ENCODE peak calls at places on chromosome 1, in seven cellular contexts. One of them, this sample, is unnamed.

GRCh38 chr1:206859082-206859491 is 6.3 kb upstream of the IL20 start:
- DNase-seq in left lung: no peak
- DNase-seq in left ventricle myocardium inferior: no peak
- DNase-seq in transverse colon: no peak
- DNase-seq in hepatocyte: no peak
- DNase-seq in heart right ventricle: no peak
- DNase-seq in esophagus squamous epithelium: no peak
- DNase-seq in this sample: no peak

GRCh38 chr1:7539772-7540175 is 231.3 kb upstream of the VAMP3 start:
- DNase-seq in left ventricle myocardium inferior: no peak
- DNase-seq in left lung: peak
- DNase-seq in transverse colon: peak
- DNase-seq in heart right ventricle: no peak
- DNase-seq in esophagus squamous epithelium: no peak
- DNase-seq in hepatocyte: peak
- DNase-seq in this sample: peak

GRCh38 chr1:210400043-210400840 is 71.5 kb downstream of the HHAT start:
- DNase-seq in left ventricle myocardium inferior: peak
- DNase-seq in heart right ventricle: peak
- DNase-seq in transverse colon: peak
- DNase-seq in hepatocyte: peak
- DNase-seq in esophagus squamous epithelium: no peak
- DNase-seq in left lung: no peak
- DNase-seq in this sample: peak

GRCh38 chr1:155978325-155978972 is at the start of gene ARHGEF2:
- DNase-seq in hepatocyte: peak
- DNase-seq in left lung: peak
- DNase-seq in left ventricle myocardium inferior: peak
- DNase-seq in heart right ventricle: peak
- DNase-seq in esophagus squamous epithelium: peak
- DNase-seq in transverse colon: peak
- DNase-seq in this sample: peak

GRCh38 chr1:8374812-8375211 is 56.9 kb downstream of the SLC45A1 start:
- DNase-seq in esophagus squamous epithelium: no peak
- DNase-seq in transverse colon: peak
- DNase-seq in heart right ventricle: no peak
- DNase-seq in left ventricle myocardium inferior: no peak
- DNase-seq in left lung: no peak
- DNase-seq in hepatocyte: no peak
- DNase-seq in this sample: peak

GRCh38 chr1:154768456-154769125 is 101.5 kb downstream of the KCNN3 start:
- DNase-seq in heart right ventricle: no peak
- DNase-seq in hepatocyte: no peak
- DNase-seq in transverse colon: no peak
- DNase-seq in left lung: no peak
- DNase-seq in left ventricle myocardium inferior: no peak
- DNase-seq in esophagus squamous epithelium: no peak
- DNase-seq in this sample: no peak

GRCh38 chr1:235632538-235633219 is 16.9 kb downstream of the GNG4 start:
- DNase-seq in transverse colon: no peak
- DNase-seq in hepatocyte: no peak
- DNase-seq in heart right ventricle: no peak
- DNase-seq in esophagus squamous epithelium: no peak
- DNase-seq in left ventricle myocardium inferior: no peak
- DNase-seq in left lung: no peak
- DNase-seq in this sample: no peak

GRCh38 chr1:203776636-203777035 is 11.7 kb downstream of the LAX1 start:
- DNase-seq in transverse colon: no peak
- DNase-seq in esophagus squamous epithelium: no peak
- DNase-seq in left ventricle myocardium inferior: no peak
- DNase-seq in heart right ventricle: no peak
- DNase-seq in left lung: no peak
- DNase-seq in hepatocyte: no peak
- DNase-seq in this sample: no peak

GRCh38 chr1:15271196-15271595 is 24.2 kb downstream of the FHAD1 start:
- DNase-seq in left lung: no peak
- DNase-seq in left ventricle myocardium inferior: no peak
- DNase-seq in transverse colon: no peak
- DNase-seq in hepatocyte: no peak
- DNase-seq in esophagus squamous epithelium: no peak
- DNase-seq in heart right ventricle: no peak
- DNase-seq in this sample: no peak

GRCh38 chr1:96509944-96510343 is 211.6 kb upstream of the PTBP2 start:
- DNase-seq in hepatocyte: no peak
- DNase-seq in left lung: no peak
- DNase-seq in left ventricle myocardium inferior: no peak
- DNase-seq in esophagus squamous epithelium: no peak
- DNase-seq in heart right ventricle: no peak
- DNase-seq in transverse colon: no peak
- DNase-seq in this sample: no peak

GRCh38 chr1:235932090-235932510 is 65.4 kb upstream of the LYST start:
- DNase-seq in transverse colon: peak
- DNase-seq in left lung: no peak
- DNase-seq in esophagus squamous epithelium: no peak
- DNase-seq in hepatocyte: no peak
- DNase-seq in left ventricle myocardium inferior: no peak
- DNase-seq in heart right ventricle: no peak
- DNase-seq in this sample: peak

GRCh38 chr1:158400901-158401300 is 1.6 kb upstream of the OR10T2 start:
- DNase-seq in hepatocyte: no peak
- DNase-seq in esophagus squamous epithelium: no peak
- DNase-seq in transverse colon: no peak
- DNase-seq in left lung: no peak
- DNase-seq in heart right ventricle: no peak
- DNase-seq in left ventricle myocardium inferior: no peak
- DNase-seq in this sample: no peak

GRCh38 chr1:119327436-119328155 is 41.0 kb upstream of the HAO2 start:
- DNase-seq in esophagus squamous epithelium: no peak
- DNase-seq in hepatocyte: peak
- DNase-seq in left ventricle myocardium inferior: no peak
- DNase-seq in left lung: peak
- DNase-seq in transverse colon: peak
- DNase-seq in heart right ventricle: no peak
- DNase-seq in this sample: peak

GRCh38 chr1:206682111-206682510 is 2.6 kb upstream of the MAPKAPK2 start:
- DNase-seq in left lung: no peak
- DNase-seq in esophagus squamous epithelium: no peak
- DNase-seq in hepatocyte: peak
- DNase-seq in heart right ventricle: no peak
- DNase-seq in transverse colon: no peak
- DNase-seq in left ventricle myocardium inferior: no peak
- DNase-seq in this sample: no peak

GRCh38 chr1:43453442-43454269 is at the start of gene HYI:
- DNase-seq in esophagus squamous epithelium: no peak
- DNase-seq in left lung: peak
- DNase-seq in hepatocyte: peak
- DNase-seq in heart right ventricle: peak
- DNase-seq in transverse colon: peak
- DNase-seq in left ventricle myocardium inferior: peak
- DNase-seq in this sample: peak

GRCh38 chr1:43452789-43453441 is 816 bp downstream of the HYI start:
- DNase-seq in esophagus squamous epithelium: no peak
- DNase-seq in left lung: no peak
- DNase-seq in hepatocyte: peak
- DNase-seq in transverse colon: no peak
- DNase-seq in heart right ventricle: no peak
- DNase-seq in left ventricle myocardium inferior: no peak
- DNase-seq in this sample: peak

GRCh38 chr1:43451701-43452532 is 1.8 kb downstream of the HYI start:
- DNase-seq in left lung: no peak
- DNase-seq in heart right ventricle: no peak
- DNase-seq in esophagus squamous epithelium: no peak
- DNase-seq in transverse colon: no peak
- DNase-seq in left ventricle myocardium inferior: no peak
- DNase-seq in hepatocyte: no peak
- DNase-seq in this sample: no peak

GRCh38 chr1:43455205-43455889 is 1.6 kb upstream of the HYI start:
- DNase-seq in left ventricle myocardium inferior: no peak
- DNase-seq in esophagus squamous epithelium: no peak
- DNase-seq in left lung: no peak
- DNase-seq in hepatocyte: no peak
- DNase-seq in heart right ventricle: no peak
- DNase-seq in transverse colon: peak
- DNase-seq in this sample: peak

DNA sequence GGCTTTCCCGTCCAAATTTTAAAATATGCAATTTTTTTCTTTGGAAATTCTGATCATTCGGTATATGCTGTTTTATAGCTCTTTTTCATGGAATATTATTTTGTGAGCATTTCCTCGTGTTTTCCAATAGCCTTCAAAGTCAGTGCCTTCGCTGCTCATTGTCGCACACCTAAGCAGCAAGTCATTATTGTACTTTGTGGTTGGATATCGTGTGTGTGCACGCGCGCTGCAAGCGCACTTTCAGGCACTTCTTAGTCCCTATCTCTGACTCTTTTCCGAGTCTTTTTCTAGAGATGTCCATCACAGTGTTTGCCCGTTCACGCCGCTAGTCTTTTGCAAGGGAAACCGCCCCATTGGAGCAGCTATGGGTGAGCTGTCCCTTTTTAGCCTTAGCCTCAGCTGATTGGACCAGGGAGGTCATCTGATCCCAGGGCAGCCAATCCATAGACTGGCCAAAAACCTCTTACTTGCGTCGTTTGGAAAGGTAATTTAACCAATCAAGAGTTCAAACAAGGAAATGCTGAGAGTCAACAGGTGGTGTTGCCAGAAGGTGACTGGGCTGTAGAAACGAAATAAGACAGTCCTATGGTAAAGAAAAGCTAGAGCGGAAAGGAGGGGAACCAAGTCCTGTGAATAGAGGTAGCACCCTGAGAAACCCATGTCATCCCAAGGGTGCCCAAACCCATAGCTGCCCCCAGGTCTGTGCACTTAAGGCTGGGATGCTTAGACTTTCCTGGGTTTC is 710 bp upstream of the HYI start:
- DNase-seq in left ventricle myocardium inferior: peak
- DNase-seq in esophagus squamous epithelium: no peak
- DNase-seq in transverse colon: peak
- DNase-seq in hepatocyte: peak
- DNase-seq in left lung: peak
- DNase-seq in heart right ventricle: peak
- DNase-seq in this sample: peak
- H3K27ac ChIP-seq in left ventricle myocardium inferior: peak
- H3K27ac ChIP-seq in esophagus squamous epithelium: peak
- H3K27ac ChIP-seq in transverse colon: peak
- H3K27ac ChIP-seq in hepatocyte: peak
- H3K27ac ChIP-seq in left lung: peak
- H3K27ac ChIP-seq in heart right ventricle: peak
- H3K27ac ChIP-seq in this sample: peak

DNA sequence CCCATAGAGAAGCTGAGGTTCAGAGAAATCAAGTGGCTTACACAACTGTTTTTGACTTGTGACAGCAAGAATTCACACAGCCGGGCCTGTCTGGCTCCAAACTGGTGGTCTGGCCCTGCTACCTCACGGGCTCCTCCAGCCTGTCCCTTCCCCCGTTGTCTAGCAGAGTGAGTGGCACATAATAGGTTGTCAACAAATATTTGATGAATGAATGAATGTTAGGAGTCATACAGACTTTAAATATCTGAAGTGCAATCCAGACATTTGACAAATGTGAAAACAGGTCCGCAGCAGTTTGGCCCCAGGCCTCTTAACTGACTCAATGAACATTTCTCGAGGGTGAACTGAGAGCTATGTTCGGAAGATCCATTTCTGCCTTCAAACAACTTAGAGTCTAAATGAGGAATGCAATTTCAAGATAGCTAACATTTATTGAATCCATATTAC is 1.1 kb upstream of the RHOC start:
- DNase-seq in heart right ventricle: no peak
- DNase-seq in esophagus squamous epithelium: no peak
- DNase-seq in hepatocyte: no peak
- DNase-seq in left ventricle myocardium inferior: no peak
- DNase-seq in left lung: no peak
- DNase-seq in transverse colon: no peak
- DNase-seq in this sample: no peak
- H3K4me3 ChIP-seq in heart right ventricle: no peak
- H3K4me3 ChIP-seq in esophagus squamous epithelium: no peak
- H3K4me3 ChIP-seq in hepatocyte: no peak
- H3K4me3 ChIP-seq in left ventricle myocardium inferior: peak
- H3K4me3 ChIP-seq in left lung: no peak
- H3K4me3 ChIP-seq in transverse colon: no peak
- H3K4me3 ChIP-seq in this sample: no peak

GRCh38 chr1:102435483-102435882 is 438.8 kb upstream of the OLFM3 start:
- DNase-seq in esophagus squamous epithelium: no peak
- DNase-seq in hepatocyte: no peak
- DNase-seq in left lung: no peak
- DNase-seq in transverse colon: no peak
- DNase-seq in left ventricle myocardium inferior: no peak
- DNase-seq in heart right ventricle: no peak
- DNase-seq in this sample: no peak

GRCh38 chr1:102431253-102431652 is 434.5 kb upstream of the OLFM3 start:
- DNase-seq in left ventricle myocardium inferior: no peak
- DNase-seq in transverse colon: no peak
- DNase-seq in esophagus squamous epithelium: no peak
- DNase-seq in heart right ventricle: no peak
- DNase-seq in left lung: no peak
- DNase-seq in hepatocyte: no peak
- DNase-seq in this sample: no peak

GRCh38 chr1:102434421-102434820 is 437.7 kb upstream of the OLFM3 start:
- DNase-seq in left ventricle myocardium inferior: no peak
- DNase-seq in heart right ventricle: no peak
- DNase-seq in left lung: no peak
- DNase-seq in hepatocyte: peak
- DNase-seq in esophagus squamous epithelium: no peak
- DNase-seq in transverse colon: no peak
- DNase-seq in this sample: no peak
- TF ChIP-seq CTCF in left ventricle myocardium inferior: no peak
- TF ChIP-seq CTCF in heart right ventricle: no peak
- TF ChIP-seq CTCF in left lung: no peak
- TF ChIP-seq CTCF in hepatocyte: peak
- TF ChIP-seq CTCF in esophagus squamous epithelium: no peak
- TF ChIP-seq CTCF in transverse colon: no peak
- TF ChIP-seq CTCF in this sample: no peak

GRCh38 chr1:218163371-218163770 is 121.7 kb upstream of the RRP15 start:
- DNase-seq in left lung: no peak
- DNase-seq in transverse colon: no peak
- DNase-seq in heart right ventricle: no peak
- DNase-seq in hepatocyte: no peak
- DNase-seq in left ventricle myocardium inferior: no peak
- DNase-seq in esophagus squamous epithelium: no peak
- DNase-seq in this sample: no peak

GRCh38 chr1:218164930-218165686 is 120.0 kb upstream of the RRP15 start:
- DNase-seq in transverse colon: peak
- DNase-seq in esophagus squamous epithelium: no peak
- DNase-seq in left ventricle myocardium inferior: peak
- DNase-seq in left lung: peak
- DNase-seq in heart right ventricle: peak
- DNase-seq in hepatocyte: peak
- DNase-seq in this sample: peak

GRCh38 chr1:218165687-218166088 is 119.4 kb upstream of the RRP15 start:
- DNase-seq in left ventricle myocardium inferior: no peak
- DNase-seq in esophagus squamous epithelium: no peak
- DNase-seq in transverse colon: no peak
- DNase-seq in left lung: no peak
- DNase-seq in heart right ventricle: no peak
- DNase-seq in hepatocyte: no peak
- DNase-seq in this sample: no peak

GRCh38 chr1:218164111-218164929 is 120.8 kb upstream of the RRP15 start:
- DNase-seq in transverse colon: peak
- DNase-seq in left lung: peak
- DNase-seq in left ventricle myocardium inferior: peak
- DNase-seq in hepatocyte: peak
- DNase-seq in heart right ventricle: peak
- DNase-seq in esophagus squamous epithelium: no peak
- DNase-seq in this sample: peak
- H3K27ac ChIP-seq in transverse colon: no peak
- H3K27ac ChIP-seq in left lung: no peak
- H3K27ac ChIP-seq in left ventricle myocardium inferior: peak
- H3K27ac ChIP-seq in hepatocyte: no peak
- H3K27ac ChIP-seq in heart right ventricle: peak
- H3K27ac ChIP-seq in esophagus squamous epithelium: no peak
- H3K27ac ChIP-seq in this sample: no peak